ENCODE peak calls at places on chromosomes 2 and 18, in ten cellular contexts. One of them, this sample, is unnamed.

GRCh38 chr2:15675456-15676195 is 84.0 kb downstream of the DDX1 start:
- DNase-seq in uterus: no peak
- DNase-seq in CD8-positive, alpha-beta T cell: no peak
- DNase-seq in HCT116: no peak
- DNase-seq in left ventricle myocardium inferior: no peak
- DNase-seq in CD8-positive, alpha-beta memory T cell: no peak
- DNase-seq in lower lobe of right lung: no peak
- DNase-seq in gastrocnemius medialis: no peak
- DNase-seq in mesenchymal stem cell: peak; percentile 26
- DNase-seq in astrocyte: no peak
- DNase-seq in this sample: peak; percentile 33

GRCh38 chr18:77207540-77207939 is 42.1 kb upstream of the GALR1 start:
- DNase-seq in left ventricle myocardium inferior: peak; percentile 51
- DNase-seq in uterus: peak; percentile 86
- DNase-seq in CD8-positive, alpha-beta T cell: peak; percentile 44
- DNase-seq in lower lobe of right lung: peak; percentile 78
- DNase-seq in astrocyte: peak; percentile 44
- DNase-seq in mesenchymal stem cell: peak; percentile 34
- DNase-seq in gastrocnemius medialis: peak; percentile 55
- DNase-seq in CD8-positive, alpha-beta memory T cell: peak; percentile 56
- DNase-seq in HCT116: peak; percentile 51
- DNase-seq in this sample: peak; percentile 90

GRCh38 chr2:161418715-161419337 is 2.7 kb downstream of the TBR1 start:
- DNase-seq in HCT116: no peak
- DNase-seq in mesenchymal stem cell: peak; percentile 53
- DNase-seq in left ventricle myocardium inferior: no peak
- DNase-seq in CD8-positive, alpha-beta memory T cell: no peak
- DNase-seq in gastrocnemius medialis: no peak
- DNase-seq in lower lobe of right lung: no peak
- DNase-seq in CD8-positive, alpha-beta T cell: no peak
- DNase-seq in uterus: no peak
- DNase-seq in astrocyte: no peak
- DNase-seq in this sample: peak; percentile 75

GRCh38 chr2:19846030-19846429 is 55.8 kb downstream of the TTC32 start:
- DNase-seq in mesenchymal stem cell: no peak
- DNase-seq in CD8-positive, alpha-beta memory T cell: no peak
- DNase-seq in uterus: no peak
- DNase-seq in CD8-positive, alpha-beta T cell: no peak
- DNase-seq in left ventricle myocardium inferior: no peak
- DNase-seq in lower lobe of right lung: no peak
- DNase-seq in HCT116: no peak
- DNase-seq in astrocyte: no peak
- DNase-seq in gastrocnemius medialis: no peak
- DNase-seq in this sample: no peak

GRCh38 chr2:212227755-212228154 is 310.8 kb downstream of the ERBB4 start:
- DNase-seq in mesenchymal stem cell: peak; percentile 71
- DNase-seq in gastrocnemius medialis: peak; percentile 26
- DNase-seq in astrocyte: peak; percentile 75
- DNase-seq in CD8-positive, alpha-beta memory T cell: no peak
- DNase-seq in CD8-positive, alpha-beta T cell: no peak
- DNase-seq in lower lobe of right lung: no peak
- DNase-seq in HCT116: peak; percentile 52
- DNase-seq in uterus: no peak
- DNase-seq in left ventricle myocardium inferior: no peak
- DNase-seq in this sample: peak; percentile 46

GRCh38 chr2:143410097-143410897 is 281.1 kb downstream of the ARHGAP15 start:
- DNase-seq in mesenchymal stem cell: no peak
- DNase-seq in uterus: no peak
- DNase-seq in left ventricle myocardium inferior: no peak
- DNase-seq in astrocyte: no peak
- DNase-seq in gastrocnemius medialis: no peak
- DNase-seq in HCT116: no peak
- DNase-seq in CD8-positive, alpha-beta memory T cell: no peak
- DNase-seq in lower lobe of right lung: no peak
- DNase-seq in CD8-positive, alpha-beta T cell: no peak
- DNase-seq in this sample: no peak

GRCh38 chr18:58514773-58515172 is 114.1 kb downstream of the ALPK2 start:
- DNase-seq in left ventricle myocardium inferior: no peak
- DNase-seq in HCT116: no peak
- DNase-seq in CD8-positive, alpha-beta memory T cell: no peak
- DNase-seq in uterus: no peak
- DNase-seq in mesenchymal stem cell: no peak
- DNase-seq in astrocyte: no peak
- DNase-seq in CD8-positive, alpha-beta T cell: no peak
- DNase-seq in lower lobe of right lung: no peak
- DNase-seq in gastrocnemius medialis: no peak
- DNase-seq in this sample: no peak

GRCh38 chr2:10329880-10330699 is 27.4 kb downstream of the HPCAL1 start:
- DNase-seq in mesenchymal stem cell: peak; percentile 67
- DNase-seq in left ventricle myocardium inferior: no peak
- DNase-seq in uterus: no peak
- DNase-seq in astrocyte: peak; percentile 80
- DNase-seq in HCT116: no peak
- DNase-seq in CD8-positive, alpha-beta memory T cell: peak; percentile 81
- DNase-seq in lower lobe of right lung: no peak
- DNase-seq in CD8-positive, alpha-beta T cell: no peak
- DNase-seq in gastrocnemius medialis: no peak
- DNase-seq in this sample: peak; percentile 70

GRCh38 chr18:9806905-9807304 is 78.9 kb upstream of the TXNDC2 start:
- DNase-seq in mesenchymal stem cell: peak; percentile 41
- DNase-seq in HCT116: no peak
- DNase-seq in left ventricle myocardium inferior: no peak
- DNase-seq in CD8-positive, alpha-beta T cell: no peak
- DNase-seq in astrocyte: no peak
- DNase-seq in lower lobe of right lung: no peak
- DNase-seq in gastrocnemius medialis: no peak
- DNase-seq in CD8-positive, alpha-beta memory T cell: no peak
- DNase-seq in uterus: no peak
- DNase-seq in this sample: no peak

GRCh38 chr2:88690591-88691338 is 708 bp upstream of the RPIA start:
- DNase-seq in CD8-positive, alpha-beta T cell: no peak
- DNase-seq in left ventricle myocardium inferior: peak; percentile 25
- DNase-seq in HCT116: peak; percentile 19
- DNase-seq in astrocyte: peak; percentile 2
- DNase-seq in mesenchymal stem cell: no peak
- DNase-seq in lower lobe of right lung: peak; percentile 57
- DNase-seq in uterus: no peak
- DNase-seq in gastrocnemius medialis: peak; percentile 37
- DNase-seq in CD8-positive, alpha-beta memory T cell: no peak
- DNase-seq in this sample: peak; percentile 26

GRCh38 chr2:169361706-169362345 is 508 bp downstream of the LRP2 start:
- DNase-seq in left ventricle myocardium inferior: no peak
- DNase-seq in HCT116: no peak
- DNase-seq in astrocyte: no peak
- DNase-seq in gastrocnemius medialis: no peak
- DNase-seq in CD8-positive, alpha-beta memory T cell: no peak
- DNase-seq in CD8-positive, alpha-beta T cell: no peak
- DNase-seq in lower lobe of right lung: peak; percentile 57
- DNase-seq in uterus: no peak
- DNase-seq in mesenchymal stem cell: peak; percentile 10
- DNase-seq in this sample: peak; percentile 9

GRCh38 chr2:169363570-169364150 is 1.3 kb upstream of the LRP2 start:
- DNase-seq in left ventricle myocardium inferior: no peak
- DNase-seq in CD8-positive, alpha-beta T cell: no peak
- DNase-seq in lower lobe of right lung: peak; percentile 77
- DNase-seq in uterus: no peak
- DNase-seq in astrocyte: no peak
- DNase-seq in mesenchymal stem cell: peak; percentile 26
- DNase-seq in HCT116: no peak
- DNase-seq in CD8-positive, alpha-beta memory T cell: peak; percentile 21
- DNase-seq in gastrocnemius medialis: no peak
- DNase-seq in this sample: peak; percentile 22

GRCh38 chr2:169363027-169363569 is 764 bp upstream of the LRP2 start:
- DNase-seq in gastrocnemius medialis: no peak
- DNase-seq in lower lobe of right lung: no peak
- DNase-seq in astrocyte: no peak
- DNase-seq in HCT116: no peak
- DNase-seq in CD8-positive, alpha-beta memory T cell: no peak
- DNase-seq in left ventricle myocardium inferior: no peak
- DNase-seq in CD8-positive, alpha-beta T cell: no peak
- DNase-seq in uterus: no peak
- DNase-seq in mesenchymal stem cell: peak; percentile 4
- DNase-seq in this sample: no peak

GRCh38 chr2:169362346-169363026 is at the start of gene LRP2:
- DNase-seq in CD8-positive, alpha-beta memory T cell: peak; percentile 9
- DNase-seq in gastrocnemius medialis: no peak
- DNase-seq in HCT116: no peak
- DNase-seq in mesenchymal stem cell: peak; percentile 15
- DNase-seq in uterus: no peak
- DNase-seq in lower lobe of right lung: peak; percentile 63
- DNase-seq in left ventricle myocardium inferior: no peak
- DNase-seq in CD8-positive, alpha-beta T cell: no peak
- DNase-seq in astrocyte: no peak
- DNase-seq in this sample: peak; percentile 4

DNA sequence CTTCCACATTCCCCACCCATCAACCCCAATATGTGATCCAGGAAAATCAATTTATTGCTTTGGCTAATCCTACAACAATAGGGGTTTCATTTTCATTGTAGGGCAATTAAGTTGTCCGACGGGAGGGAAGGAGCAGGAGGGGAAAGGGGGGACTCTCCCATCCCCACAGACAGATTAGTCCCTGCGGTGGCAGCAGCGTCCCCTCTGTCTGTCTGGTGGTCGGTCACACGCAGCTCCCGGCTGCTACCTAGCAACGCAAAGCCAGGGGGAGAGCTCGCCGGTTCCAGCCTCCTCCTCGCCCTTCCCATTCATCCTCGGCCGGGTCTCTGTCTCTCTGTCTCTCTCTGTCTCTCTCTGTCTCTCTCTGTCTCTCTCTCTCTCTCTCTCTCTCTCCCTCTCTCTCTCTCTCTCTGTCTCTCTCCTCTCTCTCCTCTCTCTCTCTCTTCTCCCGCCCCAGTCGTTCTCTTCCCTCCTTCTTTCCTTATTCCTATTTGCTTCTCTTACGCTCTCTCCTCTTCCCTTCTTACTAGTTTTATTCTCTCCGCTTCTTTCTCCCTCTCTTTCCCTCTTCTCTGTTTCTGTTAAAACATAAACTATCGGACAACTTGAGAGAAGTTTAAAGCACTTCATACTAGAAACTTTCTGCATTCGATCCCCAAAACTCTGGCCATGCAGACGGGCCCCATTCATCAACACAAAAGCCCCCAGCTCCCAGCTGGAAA is 1.2 kb downstream of the LRP2 start:
- DNase-seq in uterus: no peak
- DNase-seq in astrocyte: no peak
- DNase-seq in CD8-positive, alpha-beta T cell: no peak
- DNase-seq in left ventricle myocardium inferior: no peak
- DNase-seq in mesenchymal stem cell: peak; percentile 10
- DNase-seq in CD8-positive, alpha-beta memory T cell: no peak
- DNase-seq in lower lobe of right lung: peak; percentile 33
- DNase-seq in HCT116: no peak
- DNase-seq in gastrocnemius medialis: no peak
- DNase-seq in this sample: no peak
- H3K4me3 ChIP-seq in uterus: peak overlapping the region; percentile 26
- H3K4me3 ChIP-seq in astrocyte: peak overlapping the region; percentile 21
- H3K4me3 ChIP-seq in CD8-positive, alpha-beta T cell: peak overlapping the region; percentile 80
- H3K4me3 ChIP-seq in left ventricle myocardium inferior: peak overlapping the region; percentile 68
- H3K4me3 ChIP-seq in mesenchymal stem cell: no peak overlapping the region
- H3K4me3 ChIP-seq in CD8-positive, alpha-beta memory T cell: peak overlapping the region; percentile 71
- H3K4me3 ChIP-seq in lower lobe of right lung: peak overlapping the region; percentile 63
- H3K4me3 ChIP-seq in HCT116: no peak overlapping the region
- H3K4me3 ChIP-seq in gastrocnemius medialis: peak overlapping the region; percentile 67
- H3K4me3 ChIP-seq in this sample: no peak overlapping the region

GRCh38 chr18:14914126-14914525 is 166.2 kb downstream of the ANKRD30B start:
- DNase-seq in gastrocnemius medialis: no peak
- DNase-seq in mesenchymal stem cell: no peak
- DNase-seq in CD8-positive, alpha-beta memory T cell: no peak
- DNase-seq in uterus: no peak
- DNase-seq in CD8-positive, alpha-beta T cell: no peak
- DNase-seq in HCT116: no peak
- DNase-seq in lower lobe of right lung: no peak
- DNase-seq in left ventricle myocardium inferior: no peak
- DNase-seq in astrocyte: no peak
- DNase-seq in this sample: no peak
- H3K9me3 ChIP-seq in gastrocnemius medialis: no peaks in the 10 kb centered on the region
- H3K9me3 ChIP-seq in mesenchymal stem cell: no peaks in the 10 kb centered on the region
- H3K9me3 ChIP-seq in CD8-positive, alpha-beta memory T cell: no peaks in the 10 kb centered on the region
- H3K9me3 ChIP-seq in uterus: no peaks in the 10 kb centered on the region
- H3K9me3 ChIP-seq in CD8-positive, alpha-beta T cell: no peaks in the 10 kb centered on the region
- H3K9me3 ChIP-seq in HCT116: peaks cover 9% of the 10 kb centered on the region
- H3K9me3 ChIP-seq in lower lobe of right lung: no peaks in the 10 kb centered on the region
- H3K9me3 ChIP-seq in left ventricle myocardium inferior: no peaks in the 10 kb centered on the region
- H3K9me3 ChIP-seq in astrocyte: peaks cover 15% of the 10 kb centered on the region
- H3K9me3 ChIP-seq in this sample: no peaks in the 10 kb centered on the region

GRCh38 chr2:60533114-60534033 is 20.1 kb downstream of the BCL11A start:
- DNase-seq in HCT116: no peak
- DNase-seq in left ventricle myocardium inferior: no peak
- DNase-seq in mesenchymal stem cell: peak; percentile 75
- DNase-seq in CD8-positive, alpha-beta T cell: no peak
- DNase-seq in CD8-positive, alpha-beta memory T cell: no peak
- DNase-seq in uterus: no peak
- DNase-seq in gastrocnemius medialis: no peak
- DNase-seq in lower lobe of right lung: no peak
- DNase-seq in astrocyte: peak; percentile 75
- DNase-seq in this sample: no peak
- H3K36me3 ChIP-seq in HCT116: no peaks in the 10 kb centered on the region
- H3K36me3 ChIP-seq in left ventricle myocardium inferior: no peaks in the 10 kb centered on the region
- H3K36me3 ChIP-seq in mesenchymal stem cell: no peaks in the 10 kb centered on the region
- H3K36me3 ChIP-seq in CD8-positive, alpha-beta T cell: no peaks in the 10 kb centered on the region
- H3K36me3 ChIP-seq in CD8-positive, alpha-beta memory T cell: no peaks in the 10 kb centered on the region
- H3K36me3 ChIP-seq in uterus: no peaks in the 10 kb centered on the region
- H3K36me3 ChIP-seq in gastrocnemius medialis: no peaks in the 10 kb centered on the region
- H3K36me3 ChIP-seq in lower lobe of right lung: no peaks in the 10 kb centered on the region
- H3K36me3 ChIP-seq in astrocyte: peaks cover 3% of the 10 kb centered on the region
- H3K36me3 ChIP-seq in this sample: no peaks in the 10 kb centered on the region

GRCh38 chr18:79796531-79797390 is 977 bp upstream of the KCNG2 start:
- DNase-seq in CD8-positive, alpha-beta T cell: no peak
- DNase-seq in left ventricle myocardium inferior: no peak
- DNase-seq in lower lobe of right lung: no peak
- DNase-seq in HCT116: no peak
- DNase-seq in astrocyte: no peak
- DNase-seq in uterus: no peak
- DNase-seq in gastrocnemius medialis: no peak
- DNase-seq in CD8-positive, alpha-beta memory T cell: no peak
- DNase-seq in mesenchymal stem cell: no peak
- DNase-seq in this sample: no peak
- H3K4me3 ChIP-seq in CD8-positive, alpha-beta T cell: no peak overlapping the region
- H3K4me3 ChIP-seq in left ventricle myocardium inferior: no peak overlapping the region
- H3K4me3 ChIP-seq in lower lobe of right lung: no peak overlapping the region
- H3K4me3 ChIP-seq in HCT116: no peak overlapping the region
- H3K4me3 ChIP-seq in astrocyte: no peak overlapping the region
- H3K4me3 ChIP-seq in uterus: no peak overlapping the region
- H3K4me3 ChIP-seq in gastrocnemius medialis: no peak overlapping the region
- H3K4me3 ChIP-seq in CD8-positive, alpha-beta memory T cell: no peak overlapping the region
- H3K4me3 ChIP-seq in mesenchymal stem cell: no peak overlapping the region
- H3K4me3 ChIP-seq in this sample: no peak overlapping the region

DNA sequence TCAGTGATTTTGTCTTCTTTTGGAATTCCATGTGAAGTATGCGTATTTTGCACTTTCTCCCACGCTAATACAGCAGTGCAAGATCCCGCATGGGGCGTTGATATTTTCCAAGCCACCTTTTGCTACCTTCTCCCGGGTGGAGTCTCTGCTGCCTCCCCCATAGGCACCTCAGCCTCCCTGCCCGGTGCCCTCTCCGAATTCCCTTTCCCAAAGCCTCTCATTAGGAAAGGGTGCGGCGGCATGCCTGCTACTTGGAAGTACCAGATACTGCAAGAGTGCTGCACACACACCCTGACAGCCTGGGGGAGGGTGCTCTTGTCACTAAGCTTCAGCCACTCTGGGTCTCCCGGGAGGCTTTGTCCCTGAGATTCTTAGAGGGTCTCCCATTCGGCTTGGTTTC is 114.4 kb upstream of the PXDN start:
- DNase-seq in astrocyte: no peak
- DNase-seq in gastrocnemius medialis: no peak
- DNase-seq in CD8-positive, alpha-beta T cell: no peak
- DNase-seq in mesenchymal stem cell: no peak
- DNase-seq in uterus: no peak
- DNase-seq in CD8-positive, alpha-beta memory T cell: no peak
- DNase-seq in left ventricle myocardium inferior: no peak
- DNase-seq in HCT116: no peak
- DNase-seq in lower lobe of right lung: no peak
- DNase-seq in this sample: no peak
- H3K9me3 ChIP-seq in astrocyte: no peaks in the 10 kb centered on the region
- H3K9me3 ChIP-seq in gastrocnemius medialis: no peaks in the 10 kb centered on the region
- H3K9me3 ChIP-seq in CD8-positive, alpha-beta T cell: no peaks in the 10 kb centered on the region
- H3K9me3 ChIP-seq in mesenchymal stem cell: no peaks in the 10 kb centered on the region
- H3K9me3 ChIP-seq in uterus: no peaks in the 10 kb centered on the region
- H3K9me3 ChIP-seq in CD8-positive, alpha-beta memory T cell: no peaks in the 10 kb centered on the region
- H3K9me3 ChIP-seq in left ventricle myocardium inferior: no peaks in the 10 kb centered on the region
- H3K9me3 ChIP-seq in HCT116: no peaks in the 10 kb centered on the region
- H3K9me3 ChIP-seq in lower lobe of right lung: no peaks in the 10 kb centered on the region
- H3K9me3 ChIP-seq in this sample: no peaks in the 10 kb centered on the region

This sample was measured in MG63.